ENCODE peak calls at places on chromosomes 13 and 19, in ten cellular contexts. A is stomach; C is astrocyte of the spinal cord; O is NB4; D is CD4-positive, alpha-beta T cell; J is endodermal cell; V is neural crest cell; T is right lobe of liver; P is suprapubic skin; M is AG10803. I is an unnamed sample.
A peak's percentile ranks its signal among the peaks of the same experiment; 100 is the strongest.

GRCh38 chr19:6536138-6536671 is 5.4 kb downstream of the TNFSF9 start:
- DNase-seq in A (peak; percentile 50), C (peak; percentile 13), O (peak; percentile 93), D (peak; percentile 66), J (peak; percentile 92), V (no peak), T (no peak), P (peak; percentile 77), M (no peak), I (no peak)

GRCh38 chr13:112873851-112874750 is 94.9 kb upstream of the MCF2L start:
- DNase-seq in A (peak; percentile 86), C (peak; percentile 54), O (peak; percentile 64), D (peak; percentile 15), J (peak; percentile 95), V (peak; percentile 86), T (peak; percentile 73), P (peak; percentile 83), M (peak; percentile 53), I (peak; percentile 89)

GRCh38 chr13:113555141-113555540 is 29.4 kb upstream of the TFDP1 start:
- DNase-seq in A (peak; percentile 4), C (no peak), O (no peak), D (no peak), J (peak; percentile 24), V (no peak), T (no peak), P (no peak), M (no peak), I (no peak)

GRCh38 chr19:5191091-5191490 is 149.5 kb downstream of the PTPRS start:
- DNase-seq in A (no peak), C (no peak), O (peak; percentile 54), D (no peak), J (no peak), V (no peak), T (no peak), P (no peak), M (peak; percentile 15), I (no peak)

GRCh38 chr19:5949792-5950305 is 28.1 kb downstream of the RANBP3 start:
- DNase-seq in A (peak; percentile 76), C (no peak), O (no peak), D (peak; percentile 26), J (no peak), V (no peak), T (no peak), P (no peak), M (no peak), I (no peak)

GRCh38 chr13:111204438-111205177 is 89.5 kb downstream of the ARHGEF7 start:
- DNase-seq in A (no peak), C (peak; percentile 56), O (peak; percentile 75), D (no peak), J (peak; percentile 76), V (no peak), T (no peak), P (no peak), M (peak; percentile 86), I (no peak)

GRCh38 chr13:90918551-90918950 is 428.9 kb upstream of the MIR17HG start:
- DNase-seq in A (no peak), C (peak; percentile 79), O (no peak), D (no peak), J (no peak), V (no peak), T (no peak), P (no peak), M (no peak), I (no peak)

GRCh38 chr13:102847272-102848234 is 1.7 kb downstream of the ERCC5 start:
- DNase-seq in A (no peak), C (peak; percentile 59), O (peak; percentile 62), D (no peak), J (no peak), V (no peak), T (no peak), P (no peak), M (peak; percentile 54), I (no peak)

GRCh38 chr19:43596842-43597461 is 557 bp downstream of the ZNF576 start:
- DNase-seq in A (no peak), C (no peak), O (peak; percentile 11), D (no peak), J (no peak), V (no peak), T (no peak), P (no peak), M (no peak), I (no peak)

GRCh38 chr13:21852043-21852442 is 181.2 kb downstream of the FGF9 start:
- DNase-seq in A (no peak), C (no peak), O (no peak), D (no peak), J (no peak), V (no peak), T (no peak), P (no peak), M (peak; percentile 12), I (no peak)

GRCh38 chr13:44763604-44764311 is 187.6 kb upstream of the TSC22D1 start:
- DNase-seq in A (peak; percentile 76), C (no peak), O (no peak), D (no peak), J (no peak), V (peak; percentile 7), T (no peak), P (no peak), M (no peak), I (no peak)

DNA sequence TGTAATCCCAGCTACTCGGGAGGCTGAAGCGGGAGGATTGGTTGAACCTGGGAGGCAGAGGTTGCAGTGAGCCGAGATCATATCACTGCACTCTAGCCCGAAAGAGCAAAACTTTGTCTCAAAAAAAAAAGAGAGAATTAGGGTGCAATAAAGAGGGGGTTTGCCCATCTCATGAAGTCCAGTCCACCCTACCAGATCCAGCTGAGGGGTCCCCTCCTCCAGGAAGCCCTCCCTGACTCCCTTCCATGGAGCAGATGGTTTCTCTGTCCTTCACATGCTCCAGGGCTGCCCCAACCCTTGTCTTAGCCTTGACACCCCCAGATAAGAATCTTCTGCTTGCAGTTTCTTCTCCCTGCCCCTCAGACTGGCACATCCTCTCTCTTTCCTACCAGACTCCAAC is 5.1 kb downstream of the FBN3 start:
- DNase-seq in A (no peak), C (no peak), O (no peak), D (no peak), J (no peak), V (no peak), T (no peak), P (no peak), M (no peak), I (no peak)
- TF ChIP-seq CTCF in A (no peak), C (no peak), O (no peak), D (no peak), J (no peak), V (no peak), T (no peak), P (no peak), M (no peak), I (no peak)

GRCh38 chr13:106034201-106034600 is 501.3 kb downstream of the EFNB2 start:
- DNase-seq in A (no peak), C (peak; percentile 28), O (no peak), D (no peak), J (no peak), V (no peak), T (no peak), P (no peak), M (peak; percentile 56), I (no peak)

GRCh38 chr13:106036870-106037269 is 498.6 kb downstream of the EFNB2 start:
- DNase-seq in A (no peak), C (no peak), O (peak; percentile 11), D (no peak), J (peak; percentile 75), V (no peak), T (no peak), P (no peak), M (no peak), I (no peak)

GRCh38 chr13:106029901-106030300 is 505.6 kb downstream of the EFNB2 start:
- DNase-seq in A (no peak), C (no peak), O (no peak), D (no peak), J (no peak), V (no peak), T (no peak), P (no peak), M (no peak), I (no peak)

GRCh38 chr13:106028916-106029315 is 506.5 kb downstream of the EFNB2 start:
- DNase-seq in A (no peak), C (peak; percentile 39), O (no peak), D (no peak), J (no peak), V (no peak), T (no peak), P (no peak), M (peak; percentile 66), I (no peak)

DNA sequence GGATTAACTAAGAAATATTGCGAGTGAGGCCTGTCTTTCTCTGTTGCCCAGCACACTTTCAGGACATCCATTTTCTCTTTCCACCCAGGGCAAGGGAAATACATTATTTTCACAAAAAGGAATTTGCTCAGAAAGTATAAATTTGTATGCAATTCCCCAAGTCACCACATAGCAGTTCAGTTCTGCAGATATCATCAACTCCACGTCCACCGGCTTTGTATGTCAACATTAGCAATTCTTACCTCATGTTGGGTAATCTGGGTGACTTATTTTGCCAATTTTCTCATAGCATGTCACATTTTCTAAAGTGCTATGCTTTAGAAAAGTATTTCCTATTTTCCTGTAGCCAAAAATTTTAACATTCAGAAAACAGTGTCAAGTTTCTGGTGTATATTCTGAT is 501.8 kb downstream of the EFNB2 start:
- DNase-seq in A (no peak), C (peak; percentile 47), O (peak; percentile 27), D (no peak), J (no peak), V (no peak), T (no peak), P (no peak), M (peak; percentile 85), I (no peak)
- TF ChIP-seq CTCF in A (no peak), C (peak; percentile 29), O (no peak), D (no peak), J (peak; percentile 51), V (peak; percentile 52), T (peak; percentile 10), P (no peak), M (peak; percentile 55), I (no peak)

DNA sequence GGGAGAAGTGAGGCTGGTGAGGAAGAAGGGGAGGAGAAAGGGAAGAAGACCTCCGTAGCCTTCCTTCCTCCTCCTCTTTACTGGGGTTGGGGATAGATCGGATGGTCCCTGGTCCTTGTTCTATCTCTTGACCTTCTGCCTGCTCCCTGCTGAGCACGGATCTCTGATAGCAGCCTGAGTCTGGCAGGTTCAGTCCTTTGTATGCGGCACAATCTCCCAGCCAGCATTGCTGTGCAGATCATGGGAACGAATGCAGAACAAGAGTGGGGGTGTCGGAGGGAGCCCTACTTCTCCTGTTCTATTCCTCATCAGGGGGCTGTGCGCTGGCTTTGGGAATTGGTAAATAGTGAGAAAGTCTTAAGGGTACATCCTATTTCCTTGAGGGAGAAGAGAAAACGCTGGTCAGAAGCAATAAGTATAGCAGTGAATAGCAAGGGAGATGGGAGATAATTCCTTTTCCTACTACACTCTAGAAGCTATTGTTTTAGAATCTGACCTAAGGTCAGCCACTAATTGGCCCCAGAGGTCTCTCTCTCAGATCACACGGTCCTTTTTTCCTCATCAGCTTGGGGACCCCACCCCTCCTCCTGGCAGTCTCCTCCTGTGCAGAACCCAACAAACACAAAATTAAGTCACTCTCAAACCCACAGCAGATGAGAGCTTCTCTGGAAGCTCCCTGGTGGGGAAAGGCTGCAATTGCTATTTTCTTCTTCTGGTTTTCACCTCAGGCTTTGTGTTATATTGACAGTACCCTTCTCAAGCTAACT is 41.0 kb downstream of the KL start:
- DNase-seq in A (no peak), C (peak; percentile 23), O (peak; percentile 24), D (no peak), J (peak; percentile 77), V (no peak), T (no peak), P (no peak), M (peak; percentile 15), I (no peak)
- TF ChIP-seq CTCF in A (peak; percentile 24), C (peak; percentile 42), O (peak; percentile 26), D (no peak), J (peak; percentile 72), V (peak; percentile 57), T (no peak), P (peak; percentile 7), M (peak; percentile 57), I (peak; percentile 23)

GRCh38 chr13:58597552-58597951 is 966.0 kb downstream of the PCDH17 start:
- DNase-seq in A (no peak), C (no peak), O (no peak), D (no peak), J (no peak), V (no peak), T (no peak), P (no peak), M (no peak), I (no peak)
- TF ChIP-seq CTCF in A (no peak), C (no peak), O (no peak), D (no peak), J (no peak), V (no peak), T (no peak), P (no peak), M (no peak), I (no peak)